ENCODE peak calls at places on chromosomes 2 and 18, in four cellular contexts. One of them, this sample, is unnamed.

GRCh38 chr2:174338626-174339570 is 4.1 kb downstream of the SP9 start:
- DNase-seq in prostate gland: no peak
- DNase-seq in thyroid gland: no peak
- DNase-seq in thoracic aorta: no peak
- DNase-seq in this sample: no peak

GRCh38 chr2:47076586-47077441 is 78.3 kb downstream of the STPG4 start:
- DNase-seq in prostate gland: no peak
- DNase-seq in thyroid gland: peak; percentile 55
- DNase-seq in thoracic aorta: peak; percentile 72
- DNase-seq in this sample: no peak

GRCh38 chr2:217166241-217166640 is 306.4 kb upstream of the TNP1 start:
- DNase-seq in prostate gland: no peak
- DNase-seq in thyroid gland: no peak
- DNase-seq in thoracic aorta: no peak
- DNase-seq in this sample: no peak

GRCh38 chr2:25041307-25041927 is 459 bp upstream of the EFR3B start:
- DNase-seq in prostate gland: peak; percentile 24
- DNase-seq in thyroid gland: peak; percentile 89
- DNase-seq in thoracic aorta: no peak
- DNase-seq in this sample: peak; percentile 28

GRCh38 chr2:36820942-36821605 is 124.6 kb downstream of the VIT start:
- DNase-seq in prostate gland: peak; percentile 75
- DNase-seq in thyroid gland: peak; percentile 22
- DNase-seq in thoracic aorta: no peak
- DNase-seq in this sample: no peak

GRCh38 chr2:9618410-9618809 is 12.4 kb downstream of the YWHAQ start:
- DNase-seq in prostate gland: no peak
- DNase-seq in thyroid gland: no peak
- DNase-seq in thoracic aorta: no peak
- DNase-seq in this sample: no peak

GRCh38 chr2:166127217-166128155 is at the start of gene SCN1A:
- DNase-seq in prostate gland: no peak
- DNase-seq in thyroid gland: no peak
- DNase-seq in thoracic aorta: no peak
- DNase-seq in this sample: no peak

GRCh38 chr2:45960057-45960863 is 308.8 kb downstream of the PRKCE start:
- DNase-seq in prostate gland: no peak
- DNase-seq in thyroid gland: no peak
- DNase-seq in thoracic aorta: no peak
- DNase-seq in this sample: no peak

GRCh38 chr2:8567469-8568108 is 114.3 kb upstream of the ID2 start:
- DNase-seq in prostate gland: no peak
- DNase-seq in thyroid gland: no peak
- DNase-seq in thoracic aorta: no peak
- DNase-seq in this sample: no peak

DNA sequence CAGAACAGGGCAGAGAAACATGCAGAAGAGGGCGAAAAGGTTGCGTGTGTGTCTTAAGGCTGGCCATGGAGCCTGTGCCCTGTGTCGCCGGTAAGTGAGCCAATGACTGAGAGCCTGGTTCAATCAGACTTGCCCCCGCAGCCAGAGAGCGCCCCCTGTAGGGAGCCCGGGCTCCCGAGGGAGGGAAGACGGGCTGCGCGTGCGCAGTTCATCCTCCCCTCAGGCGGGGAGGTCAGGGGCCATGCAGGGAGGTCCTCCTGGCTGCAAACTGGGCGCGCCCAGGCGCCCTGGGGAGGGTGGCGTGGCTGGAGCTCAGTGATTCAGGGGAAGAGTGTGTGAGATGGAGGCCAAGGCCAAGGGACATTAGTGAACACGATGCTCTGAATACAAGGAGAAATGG is 276.6 kb downstream of the PHLPP1 start:
- DNase-seq in prostate gland: no peak
- DNase-seq in thyroid gland: no peak
- DNase-seq in thoracic aorta: no peak
- DNase-seq in this sample: peak; percentile 62
- TF ChIP-seq CTCF in prostate gland: no peak
- TF ChIP-seq CTCF in thyroid gland: no peak
- TF ChIP-seq CTCF in thoracic aorta: no peak
- TF ChIP-seq CTCF in this sample: no peak

GRCh38 chr18:75009296-75009695 is 199.6 kb downstream of the PTGR3 start:
- DNase-seq in prostate gland: no peak
- DNase-seq in thyroid gland: no peak
- DNase-seq in thoracic aorta: no peak
- DNase-seq in this sample: no peak
- TF ChIP-seq CTCF in prostate gland: no peak
- TF ChIP-seq CTCF in thyroid gland: no peak
- TF ChIP-seq CTCF in thoracic aorta: no peak
- TF ChIP-seq CTCF in this sample: no peak

GRCh38 chr2:188456114-188456909 is 164.6 kb downstream of the GULP1 start:
- DNase-seq in prostate gland: no peak
- DNase-seq in thyroid gland: no peak
- DNase-seq in thoracic aorta: no peak
- DNase-seq in this sample: no peak
- TF ChIP-seq CTCF in prostate gland: no peak
- TF ChIP-seq CTCF in thyroid gland: no peak
- TF ChIP-seq CTCF in thoracic aorta: no peak
- TF ChIP-seq CTCF in this sample: no peak

DNA sequence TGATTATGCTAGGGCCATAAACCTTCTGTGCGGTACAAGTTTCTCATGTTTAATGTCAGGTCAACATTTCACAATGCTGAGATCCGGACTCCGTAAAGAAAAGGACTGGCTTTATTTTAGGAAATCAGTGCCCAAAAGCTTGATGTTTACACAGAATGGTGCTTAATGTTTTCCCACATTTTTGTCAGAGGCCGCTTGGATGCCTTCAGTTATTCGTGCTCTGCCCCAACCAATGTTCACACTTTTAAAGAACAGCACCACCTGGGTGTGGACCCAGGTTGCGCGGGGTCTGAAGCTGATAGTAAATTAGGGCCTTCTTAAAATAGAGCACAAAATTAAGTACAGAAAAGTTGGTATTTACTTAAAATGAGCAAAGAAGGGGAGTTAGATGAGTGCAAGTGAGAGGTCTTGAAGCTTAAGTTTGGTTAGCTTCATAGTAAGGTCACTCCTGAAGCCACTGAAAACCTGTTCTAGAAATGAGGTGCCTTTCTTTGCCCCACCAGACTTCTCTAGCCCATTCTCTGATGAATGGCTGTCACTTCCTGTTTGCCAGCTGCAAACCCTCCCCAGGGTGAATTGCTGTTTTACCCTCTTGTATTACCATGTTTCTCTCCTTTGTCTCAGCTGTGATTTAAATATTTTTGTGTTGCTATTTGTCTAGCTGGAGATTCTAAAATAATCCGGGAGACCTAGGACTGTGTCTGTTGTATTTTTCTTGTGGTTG is 20.5 kb downstream of the SLC3A1 start:
- DNase-seq in prostate gland: no peak
- DNase-seq in thyroid gland: no peak
- DNase-seq in thoracic aorta: no peak
- DNase-seq in this sample: no peak
- TF ChIP-seq CTCF in prostate gland: no peak
- TF ChIP-seq CTCF in thyroid gland: no peak
- TF ChIP-seq CTCF in thoracic aorta: no peak
- TF ChIP-seq CTCF in this sample: no peak

DNA sequence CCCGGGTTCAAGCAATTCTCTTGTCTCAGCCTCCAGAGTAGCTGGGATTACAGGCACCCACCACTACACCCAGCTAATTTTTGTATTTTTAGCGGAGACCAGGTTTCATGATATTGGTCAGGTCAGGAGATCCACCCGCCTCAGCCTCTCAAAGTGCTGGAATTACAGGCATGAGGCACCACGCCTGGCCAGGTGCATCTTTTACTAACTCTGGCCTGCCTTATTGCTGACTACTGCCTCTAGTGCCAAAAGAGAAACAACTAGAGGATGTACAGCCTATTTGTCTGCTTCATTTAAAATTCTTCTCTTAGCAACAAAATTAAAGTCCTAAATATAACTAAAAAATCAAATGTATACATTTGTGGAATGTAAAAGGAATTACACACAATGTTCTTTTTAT is 115.4 kb downstream of the BMPR2 start:
- DNase-seq in prostate gland: no peak
- DNase-seq in thyroid gland: no peak
- DNase-seq in thoracic aorta: no peak
- DNase-seq in this sample: no peak
- TF ChIP-seq CTCF in prostate gland: no peak
- TF ChIP-seq CTCF in thyroid gland: no peak
- TF ChIP-seq CTCF in thoracic aorta: no peak
- TF ChIP-seq CTCF in this sample: no peak